ENCODE peak calls at places on chromosomes 2 and 18, in six cellular contexts. One of them, this sample, is unnamed.

GRCh38 chr2:86002375-86002774 is 103.3 kb downstream of the POLR1A start:
- DNase-seq in stimulated activated CD8-positive, alpha-beta memory T cell treated with anti-CD3 and anti-CD28 coated beads, Interleukin-12 subunit alpha, Interleukin-12 subunit beta, amount 100 ng/mL, for 4 hours: no peak
- DNase-seq in progenitor cell of endocrine pancreas: no peak
- DNase-seq in hypothalamus: no peak
- DNase-seq in pons: no peak
- DNase-seq in GM04504: no peak
- DNase-seq in this sample: no peak

GRCh38 chr18:7921938-7922587 is 354.9 kb downstream of the PTPRM start:
- DNase-seq in stimulated activated CD8-positive, alpha-beta memory T cell treated with anti-CD3 and anti-CD28 coated beads, Interleukin-12 subunit alpha, Interleukin-12 subunit beta, amount 100 ng/mL, for 4 hours: no peak
- DNase-seq in progenitor cell of endocrine pancreas: no peak
- DNase-seq in hypothalamus: no peak
- DNase-seq in pons: no peak
- DNase-seq in GM04504: peak
- DNase-seq in this sample: no peak

GRCh38 chr18:6257950-6258349 is 156.8 kb downstream of the L3MBTL4 start:
- DNase-seq in stimulated activated CD8-positive, alpha-beta memory T cell treated with anti-CD3 and anti-CD28 coated beads, Interleukin-12 subunit alpha, Interleukin-12 subunit beta, amount 100 ng/mL, for 4 hours: no peak
- DNase-seq in progenitor cell of endocrine pancreas: no peak
- DNase-seq in hypothalamus: no peak
- DNase-seq in pons: no peak
- DNase-seq in GM04504: no peak
- DNase-seq in this sample: no peak

GRCh38 chr2:11669454-11670291 is at the start of gene NTSR2:
- DNase-seq in stimulated activated CD8-positive, alpha-beta memory T cell treated with anti-CD3 and anti-CD28 coated beads, Interleukin-12 subunit alpha, Interleukin-12 subunit beta, amount 100 ng/mL, for 4 hours: no peak
- DNase-seq in progenitor cell of endocrine pancreas: peak
- DNase-seq in hypothalamus: no peak
- DNase-seq in pons: peak
- DNase-seq in GM04504: no peak
- DNase-seq in this sample: peak

GRCh38 chr18:46152808-46153617 is 48.8 kb downstream of the HAUS1 start:
- DNase-seq in stimulated activated CD8-positive, alpha-beta memory T cell treated with anti-CD3 and anti-CD28 coated beads, Interleukin-12 subunit alpha, Interleukin-12 subunit beta, amount 100 ng/mL, for 4 hours: no peak
- DNase-seq in progenitor cell of endocrine pancreas: no peak
- DNase-seq in hypothalamus: no peak
- DNase-seq in pons: no peak
- DNase-seq in GM04504: no peak
- DNase-seq in this sample: no peak

GRCh38 chr2:149132303-149132702 is 93.8 kb downstream of the LYPD6B start:
- DNase-seq in stimulated activated CD8-positive, alpha-beta memory T cell treated with anti-CD3 and anti-CD28 coated beads, Interleukin-12 subunit alpha, Interleukin-12 subunit beta, amount 100 ng/mL, for 4 hours: no peak
- DNase-seq in progenitor cell of endocrine pancreas: no peak
- DNase-seq in hypothalamus: no peak
- DNase-seq in pons: peak
- DNase-seq in GM04504: no peak
- DNase-seq in this sample: no peak

GRCh38 chr2:77552956-77553355 is 30.8 kb upstream of the LRRTM4 start:
- DNase-seq in stimulated activated CD8-positive, alpha-beta memory T cell treated with anti-CD3 and anti-CD28 coated beads, Interleukin-12 subunit alpha, Interleukin-12 subunit beta, amount 100 ng/mL, for 4 hours: no peak
- DNase-seq in progenitor cell of endocrine pancreas: no peak
- DNase-seq in hypothalamus: no peak
- DNase-seq in pons: no peak
- DNase-seq in GM04504: no peak
- DNase-seq in this sample: no peak

GRCh38 chr2:28408764-28409599 is 16.3 kb downstream of the FOSL2 start:
- DNase-seq in stimulated activated CD8-positive, alpha-beta memory T cell treated with anti-CD3 and anti-CD28 coated beads, Interleukin-12 subunit alpha, Interleukin-12 subunit beta, amount 100 ng/mL, for 4 hours: peak
- DNase-seq in progenitor cell of endocrine pancreas: no peak
- DNase-seq in hypothalamus: no peak
- DNase-seq in pons: no peak
- DNase-seq in GM04504: no peak
- DNase-seq in this sample: no peak

GRCh38 chr2:172921538-172922236 is 154.0 kb upstream of the MAP3K20 start:
- DNase-seq in stimulated activated CD8-positive, alpha-beta memory T cell treated with anti-CD3 and anti-CD28 coated beads, Interleukin-12 subunit alpha, Interleukin-12 subunit beta, amount 100 ng/mL, for 4 hours: no peak
- DNase-seq in progenitor cell of endocrine pancreas: no peak
- DNase-seq in hypothalamus: no peak
- DNase-seq in pons: no peak
- DNase-seq in GM04504: no peak
- DNase-seq in this sample: no peak

GRCh38 chr18:56076735-56077134 is 488.7 kb upstream of the TCF4 start:
- DNase-seq in stimulated activated CD8-positive, alpha-beta memory T cell treated with anti-CD3 and anti-CD28 coated beads, Interleukin-12 subunit alpha, Interleukin-12 subunit beta, amount 100 ng/mL, for 4 hours: no peak
- DNase-seq in progenitor cell of endocrine pancreas: no peak
- DNase-seq in hypothalamus: no peak
- DNase-seq in pons: no peak
- DNase-seq in GM04504: no peak
- DNase-seq in this sample: no peak

GRCh38 chr2:198390670-198391069 is 586.3 kb downstream of the PLCL1 start:
- DNase-seq in stimulated activated CD8-positive, alpha-beta memory T cell treated with anti-CD3 and anti-CD28 coated beads, Interleukin-12 subunit alpha, Interleukin-12 subunit beta, amount 100 ng/mL, for 4 hours: no peak
- DNase-seq in progenitor cell of endocrine pancreas: no peak
- DNase-seq in hypothalamus: no peak
- DNase-seq in pons: no peak
- DNase-seq in GM04504: no peak
- DNase-seq in this sample: no peak

GRCh38 chr2:152304845-152305244 is 30.1 kb upstream of the FMNL2 start:
- DNase-seq in stimulated activated CD8-positive, alpha-beta memory T cell treated with anti-CD3 and anti-CD28 coated beads, Interleukin-12 subunit alpha, Interleukin-12 subunit beta, amount 100 ng/mL, for 4 hours: no peak
- DNase-seq in progenitor cell of endocrine pancreas: no peak
- DNase-seq in hypothalamus: no peak
- DNase-seq in pons: no peak
- DNase-seq in GM04504: peak
- DNase-seq in this sample: no peak

GRCh38 chr18:64207818-64208217 is 58.9 kb upstream of the LINC00305 start:
- DNase-seq in stimulated activated CD8-positive, alpha-beta memory T cell treated with anti-CD3 and anti-CD28 coated beads, Interleukin-12 subunit alpha, Interleukin-12 subunit beta, amount 100 ng/mL, for 4 hours: no peak
- DNase-seq in progenitor cell of endocrine pancreas: no peak
- DNase-seq in hypothalamus: no peak
- DNase-seq in pons: no peak
- DNase-seq in GM04504: no peak
- DNase-seq in this sample: no peak

GRCh38 chr18:65706646-65707045 is 44.2 kb upstream of the CDH7 start:
- DNase-seq in stimulated activated CD8-positive, alpha-beta memory T cell treated with anti-CD3 and anti-CD28 coated beads, Interleukin-12 subunit alpha, Interleukin-12 subunit beta, amount 100 ng/mL, for 4 hours: no peak
- DNase-seq in progenitor cell of endocrine pancreas: no peak
- DNase-seq in hypothalamus: no peak
- DNase-seq in pons: no peak
- DNase-seq in GM04504: no peak
- DNase-seq in this sample: no peak

GRCh38 chr2:177397501-177398289 is 5.1 kb downstream of the AGPS start:
- DNase-seq in stimulated activated CD8-positive, alpha-beta memory T cell treated with anti-CD3 and anti-CD28 coated beads, Interleukin-12 subunit alpha, Interleukin-12 subunit beta, amount 100 ng/mL, for 4 hours: no peak
- DNase-seq in progenitor cell of endocrine pancreas: no peak
- DNase-seq in hypothalamus: no peak
- DNase-seq in pons: no peak
- DNase-seq in GM04504: peak
- DNase-seq in this sample: no peak

GRCh38 chr2:26346454-26347053 is at the start of gene ADGRF3:
- DNase-seq in stimulated activated CD8-positive, alpha-beta memory T cell treated with anti-CD3 and anti-CD28 coated beads, Interleukin-12 subunit alpha, Interleukin-12 subunit beta, amount 100 ng/mL, for 4 hours: peak
- DNase-seq in progenitor cell of endocrine pancreas: peak
- DNase-seq in hypothalamus: peak
- DNase-seq in pons: peak
- DNase-seq in GM04504: no peak
- DNase-seq in this sample: peak

GRCh38 chr2:169736902-169737301 is 3.3 kb downstream of the KLHL23 start:
- DNase-seq in stimulated activated CD8-positive, alpha-beta memory T cell treated with anti-CD3 and anti-CD28 coated beads, Interleukin-12 subunit alpha, Interleukin-12 subunit beta, amount 100 ng/mL, for 4 hours: no peak
- DNase-seq in progenitor cell of endocrine pancreas: no peak
- DNase-seq in hypothalamus: no peak
- DNase-seq in pons: no peak
- DNase-seq in GM04504: no peak
- DNase-seq in this sample: no peak

GRCh38 chr2:30631051-30631671 is 176.1 kb downstream of the CAPN13 start:
- DNase-seq in stimulated activated CD8-positive, alpha-beta memory T cell treated with anti-CD3 and anti-CD28 coated beads, Interleukin-12 subunit alpha, Interleukin-12 subunit beta, amount 100 ng/mL, for 4 hours: no peak
- DNase-seq in progenitor cell of endocrine pancreas: no peak
- DNase-seq in hypothalamus: no peak
- DNase-seq in pons: no peak
- DNase-seq in GM04504: no peak
- DNase-seq in this sample: no peak

GRCh38 chr2:239768907-239769573 is 256.1 kb downstream of the NDUFA10 start:
- DNase-seq in stimulated activated CD8-positive, alpha-beta memory T cell treated with anti-CD3 and anti-CD28 coated beads, Interleukin-12 subunit alpha, Interleukin-12 subunit beta, amount 100 ng/mL, for 4 hours: no peak
- DNase-seq in progenitor cell of endocrine pancreas: no peak
- DNase-seq in hypothalamus: no peak
- DNase-seq in pons: no peak
- DNase-seq in GM04504: no peak
- DNase-seq in this sample: no peak

GRCh38 chr2:134527398-134527797 is 191.4 kb downstream of the TMEM163 start:
- DNase-seq in stimulated activated CD8-positive, alpha-beta memory T cell treated with anti-CD3 and anti-CD28 coated beads, Interleukin-12 subunit alpha, Interleukin-12 subunit beta, amount 100 ng/mL, for 4 hours: no peak
- DNase-seq in progenitor cell of endocrine pancreas: no peak
- DNase-seq in hypothalamus: no peak
- DNase-seq in pons: no peak
- DNase-seq in GM04504: no peak
- DNase-seq in this sample: no peak

GRCh38 chr2:109612991-109613921 is 510 bp downstream of the SEPTIN10 start:
- DNase-seq in stimulated activated CD8-positive, alpha-beta memory T cell treated with anti-CD3 and anti-CD28 coated beads, Interleukin-12 subunit alpha, Interleukin-12 subunit beta, amount 100 ng/mL, for 4 hours: no peak
- DNase-seq in progenitor cell of endocrine pancreas: no peak
- DNase-seq in hypothalamus: no peak
- DNase-seq in pons: peak
- DNase-seq in GM04504: peak
- DNase-seq in this sample: no peak

GRCh38 chr2:216373896-216374295 is 1.6 kb upstream of the MARCHF4 start:
- DNase-seq in stimulated activated CD8-positive, alpha-beta memory T cell treated with anti-CD3 and anti-CD28 coated beads, Interleukin-12 subunit alpha, Interleukin-12 subunit beta, amount 100 ng/mL, for 4 hours: no peak
- DNase-seq in progenitor cell of endocrine pancreas: no peak
- DNase-seq in hypothalamus: no peak
- DNase-seq in pons: no peak
- DNase-seq in GM04504: no peak
- DNase-seq in this sample: no peak

GRCh38 chr2:23436346-23437099 is 51.5 kb downstream of the KLHL29 start:
- DNase-seq in stimulated activated CD8-positive, alpha-beta memory T cell treated with anti-CD3 and anti-CD28 coated beads, Interleukin-12 subunit alpha, Interleukin-12 subunit beta, amount 100 ng/mL, for 4 hours: no peak
- DNase-seq in progenitor cell of endocrine pancreas: no peak
- DNase-seq in hypothalamus: no peak
- DNase-seq in pons: no peak
- DNase-seq in GM04504: no peak
- DNase-seq in this sample: no peak

This sample was measured in mesothelial cell of epicardium.